ENCODE peak calls at places on chromosomes 7 and 10, in nine cellular contexts. One of them, this sample, is unnamed.

GRCh38 chr7:133300811-133301210 is 47.9 kb downstream of the EXOC4 start:
- DNase-seq in AG08395: no peak
- DNase-seq in activated CD8-positive, alpha-beta T cell treated with anti-CD3 and anti-CD28 coated beads for 36 hours: no peak
- DNase-seq in tibial artery: no peak
- DNase-seq in bronchial epithelial cell: no peak
- DNase-seq in EH: no peak
- DNase-seq in fibroblast of mammary gland: peak; percentile 10
- DNase-seq in left cardiac atrium: no peak
- DNase-seq in A673: no peak
- DNase-seq in this sample: no peak

GRCh38 chr10:43707755-43708154 is 59.1 kb upstream of the ZNF32 start:
- DNase-seq in AG08395: no peak
- DNase-seq in fibroblast of mammary gland: peak; percentile 37
- DNase-seq in A673: no peak
- DNase-seq in activated CD8-positive, alpha-beta T cell treated with anti-CD3 and anti-CD28 coated beads for 36 hours: no peak
- DNase-seq in bronchial epithelial cell: no peak
- DNase-seq in EH: no peak
- DNase-seq in tibial artery: no peak
- DNase-seq in left cardiac atrium: peak; percentile 48
- DNase-seq in this sample: no peak

GRCh38 chr7:132557489-132558044 is 18.7 kb downstream of the PLXNA4 start:
- DNase-seq in AG08395: no peak
- DNase-seq in fibroblast of mammary gland: peak; percentile 29
- DNase-seq in left cardiac atrium: no peak
- DNase-seq in bronchial epithelial cell: no peak
- DNase-seq in activated CD8-positive, alpha-beta T cell treated with anti-CD3 and anti-CD28 coated beads for 36 hours: no peak
- DNase-seq in EH: no peak
- DNase-seq in A673: peak; percentile 50
- DNase-seq in tibial artery: no peak
- DNase-seq in this sample: no peak

GRCh38 chr10:16699435-16699834 is 117.8 kb downstream of the RSU1 start:
- DNase-seq in AG08395: no peak
- DNase-seq in tibial artery: no peak
- DNase-seq in bronchial epithelial cell: no peak
- DNase-seq in fibroblast of mammary gland: no peak
- DNase-seq in activated CD8-positive, alpha-beta T cell treated with anti-CD3 and anti-CD28 coated beads for 36 hours: no peak
- DNase-seq in EH: no peak
- DNase-seq in left cardiac atrium: no peak
- DNase-seq in A673: no peak
- DNase-seq in this sample: no peak

GRCh38 chr7:120862987-120863386 is 5.0 kb upstream of the TSPAN12 start:
- DNase-seq in fibroblast of mammary gland: no peak
- DNase-seq in bronchial epithelial cell: peak; percentile 23
- DNase-seq in left cardiac atrium: no peak
- DNase-seq in EH: no peak
- DNase-seq in A673: no peak
- DNase-seq in activated CD8-positive, alpha-beta T cell treated with anti-CD3 and anti-CD28 coated beads for 36 hours: no peak
- DNase-seq in tibial artery: no peak
- DNase-seq in AG08395: no peak
- DNase-seq in this sample: no peak

GRCh38 chr7:151686826-151687225 is 167.1 kb upstream of the RHEB start:
- DNase-seq in EH: peak; percentile 34
- DNase-seq in A673: no peak
- DNase-seq in bronchial epithelial cell: no peak
- DNase-seq in tibial artery: no peak
- DNase-seq in AG08395: no peak
- DNase-seq in left cardiac atrium: no peak
- DNase-seq in activated CD8-positive, alpha-beta T cell treated with anti-CD3 and anti-CD28 coated beads for 36 hours: no peak
- DNase-seq in fibroblast of mammary gland: no peak
- DNase-seq in this sample: no peak

GRCh38 chr7:91777522-91777921 is 103.0 kb downstream of the MTERF1 start:
- DNase-seq in A673: no peak
- DNase-seq in tibial artery: no peak
- DNase-seq in fibroblast of mammary gland: no peak
- DNase-seq in EH: no peak
- DNase-seq in AG08395: no peak
- DNase-seq in left cardiac atrium: no peak
- DNase-seq in activated CD8-positive, alpha-beta T cell treated with anti-CD3 and anti-CD28 coated beads for 36 hours: no peak
- DNase-seq in bronchial epithelial cell: no peak
- DNase-seq in this sample: no peak

GRCh38 chr10:31320598-31321211 is 1.7 kb downstream of the ZEB1 start:
- DNase-seq in bronchial epithelial cell: peak; percentile 16
- DNase-seq in tibial artery: peak; percentile 67
- DNase-seq in AG08395: no peak
- DNase-seq in activated CD8-positive, alpha-beta T cell treated with anti-CD3 and anti-CD28 coated beads for 36 hours: peak; percentile 57
- DNase-seq in EH: peak; percentile 54
- DNase-seq in left cardiac atrium: peak; percentile 51
- DNase-seq in A673: peak; percentile 12
- DNase-seq in fibroblast of mammary gland: peak; percentile 48
- DNase-seq in this sample: peak; percentile 72

GRCh38 chr7:19224951-19225350 is 79.7 kb upstream of the FERD3L start:
- DNase-seq in AG08395: no peak
- DNase-seq in activated CD8-positive, alpha-beta T cell treated with anti-CD3 and anti-CD28 coated beads for 36 hours: no peak
- DNase-seq in bronchial epithelial cell: no peak
- DNase-seq in left cardiac atrium: no peak
- DNase-seq in A673: peak; percentile 37
- DNase-seq in fibroblast of mammary gland: no peak
- DNase-seq in tibial artery: no peak
- DNase-seq in EH: no peak
- DNase-seq in this sample: no peak

GRCh38 chr10:75632750-75633462 is 201.5 kb downstream of the LRMDA start:
- DNase-seq in fibroblast of mammary gland: no peak
- DNase-seq in bronchial epithelial cell: no peak
- DNase-seq in AG08395: peak; percentile 6
- DNase-seq in tibial artery: no peak
- DNase-seq in A673: no peak
- DNase-seq in left cardiac atrium: no peak
- DNase-seq in activated CD8-positive, alpha-beta T cell treated with anti-CD3 and anti-CD28 coated beads for 36 hours: no peak
- DNase-seq in EH: no peak
- DNase-seq in this sample: no peak

GRCh38 chr7:138926241-138926612 is 55.0 kb downstream of the KIAA1549 start:
- DNase-seq in tibial artery: no peak
- DNase-seq in left cardiac atrium: no peak
- DNase-seq in fibroblast of mammary gland: no peak
- DNase-seq in EH: no peak
- DNase-seq in bronchial epithelial cell: no peak
- DNase-seq in AG08395: no peak
- DNase-seq in activated CD8-positive, alpha-beta T cell treated with anti-CD3 and anti-CD28 coated beads for 36 hours: no peak
- DNase-seq in A673: no peak
- DNase-seq in this sample: no peak

GRCh38 chr7:6271694-6272371 is 591 bp downstream of the CYTH3 start:
- DNase-seq in AG08395: no peak
- DNase-seq in tibial artery: no peak
- DNase-seq in bronchial epithelial cell: no peak
- DNase-seq in activated CD8-positive, alpha-beta T cell treated with anti-CD3 and anti-CD28 coated beads for 36 hours: peak; percentile 22
- DNase-seq in left cardiac atrium: peak; percentile 42
- DNase-seq in A673: peak; percentile 23
- DNase-seq in fibroblast of mammary gland: no peak
- DNase-seq in EH: peak; percentile 41
- DNase-seq in this sample: peak; percentile 49

GRCh38 chr10:69446650-69447151 is 4.6 kb upstream of the TSPAN15 start:
- DNase-seq in tibial artery: no peak
- DNase-seq in AG08395: peak; percentile 77
- DNase-seq in left cardiac atrium: no peak
- DNase-seq in EH: peak; percentile 87
- DNase-seq in activated CD8-positive, alpha-beta T cell treated with anti-CD3 and anti-CD28 coated beads for 36 hours: no peak
- DNase-seq in A673: no peak
- DNase-seq in fibroblast of mammary gland: peak; percentile 80
- DNase-seq in bronchial epithelial cell: peak; percentile 92
- DNase-seq in this sample: no peak

GRCh38 chr7:144384071-144384470 is 19.4 kb downstream of the NOBOX start:
- DNase-seq in bronchial epithelial cell: peak; percentile 90
- DNase-seq in fibroblast of mammary gland: peak; percentile 33
- DNase-seq in left cardiac atrium: no peak
- DNase-seq in A673: no peak
- DNase-seq in EH: peak; percentile 4
- DNase-seq in activated CD8-positive, alpha-beta T cell treated with anti-CD3 and anti-CD28 coated beads for 36 hours: no peak
- DNase-seq in AG08395: no peak
- DNase-seq in tibial artery: no peak
- DNase-seq in this sample: no peak

This sample was measured in NCI-H1417.